ENCODE peak calls at places on chromosomes 12 and 14, in four cellular contexts. R, K, U and H are unnamed samples. For H3K36me3 and H3K4me1, the result is how much of the 10 kb centered on the place peaks cover.

GRCh38 chr14:68249534-68250517 is 430.2 kb downstream of the RAD51B start:
- DNase-seq in R (no peak), K (no peak), U (no peak), H (no peak)

GRCh38 chr12:7145671-7146070 is 15.5 kb downstream of the CLSTN3 start:
- DNase-seq in R (no peak), K (no peak), U (no peak), H (no peak)

GRCh38 chr14:74083784-74084276 is 423 bp downstream of the ALDH6A1 start:
- DNase-seq in R (no peak), K (no peak), U (no peak), H (no peak)

GRCh38 chr14:103543721-103544626 is 15.0 kb downstream of the TRMT61A start:
- DNase-seq in R (no peak), K (no peak), U (no peak), H (no peak)

GRCh38 chr14:35335388-35336092 is 43.4 kb downstream of the PSMA6 start:
- DNase-seq in R (peak), K (no peak), U (no peak), H (no peak)

GRCh38 chr12:51187370-51187987 is 14.5 kb upstream of the TFCP2 start:
- DNase-seq in R (no peak), K (no peak), U (no peak), H (no peak)

GRCh38 chr12:121805800-121806555 is 2.2 kb downstream of the SETD1B start:
- DNase-seq in R (no peak), K (no peak), U (peak), H (no peak)

GRCh38 chr14:99326041-99326710 is 54.2 kb upstream of the BCL11B start:
- DNase-seq in R (no peak), K (no peak), U (no peak), H (no peak)

GRCh38 chr12:27771470-27772327 is 8.3 kb upstream of the KLHL42 start:
- DNase-seq in R (no peak), K (no peak), U (no peak), H (no peak)

GRCh38 chr12:50734409-50735263 is 29.3 kb upstream of the ATF1 start:
- DNase-seq in R (no peak), K (no peak), U (peak), H (no peak)

GRCh38 chr14:100494645-100495044 is 92.6 kb downstream of the BEGAIN start:
- DNase-seq in R (peak), K (no peak), U (no peak), H (no peak)

GRCh38 chr14:103283916-103284315 is 50.1 kb upstream of the EIF5 start:
- DNase-seq in R (no peak), K (no peak), U (no peak), H (no peak)

GRCh38 chr14:105876158-105876557 is 349.8 kb downstream of the TMEM121 start:
- DNase-seq in R (no peak), K (peak), U (no peak), H (no peak)

GRCh38 chr14:39957987-39958386 is 525.8 kb upstream of the FBXO33 start:
- DNase-seq in R (no peak), K (no peak), U (no peak), H (no peak)

GRCh38 chr12:93323625-93324165 is 54.0 kb upstream of the NUDT4 start:
- DNase-seq in R (no peak), K (no peak), U (no peak), H (no peak)

GRCh38 chr12:120366341-120366705 is 2.6 kb downstream of the MSI1 start:
- DNase-seq in R (no peak), K (no peak), U (no peak), H (no peak)

DNA sequence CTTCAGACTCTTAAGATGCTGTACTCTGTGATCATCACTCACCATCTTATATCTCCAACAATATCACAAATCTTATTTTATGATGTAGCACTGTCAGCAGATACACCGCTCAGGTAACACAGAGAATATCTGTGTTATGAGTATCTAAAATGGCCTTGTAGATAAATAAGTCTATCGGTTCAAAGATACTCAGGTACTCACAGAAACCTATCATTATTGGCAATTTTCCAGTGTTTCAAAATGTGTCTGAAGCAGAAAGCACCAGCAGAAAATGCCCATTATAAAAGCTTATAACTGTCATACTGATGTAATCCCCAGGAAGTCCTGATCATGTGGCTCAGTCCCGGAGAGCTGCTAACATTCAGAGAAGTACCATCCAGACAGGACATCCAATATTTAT is 190.6 kb upstream of the LMNTD1 start:
- DNase-seq in R (no peak), K (no peak), U (no peak), H (no peak)
- H3K27ac ChIP-seq in R (no peak), K (no peak), U (no peak), H (no peak)

DNA sequence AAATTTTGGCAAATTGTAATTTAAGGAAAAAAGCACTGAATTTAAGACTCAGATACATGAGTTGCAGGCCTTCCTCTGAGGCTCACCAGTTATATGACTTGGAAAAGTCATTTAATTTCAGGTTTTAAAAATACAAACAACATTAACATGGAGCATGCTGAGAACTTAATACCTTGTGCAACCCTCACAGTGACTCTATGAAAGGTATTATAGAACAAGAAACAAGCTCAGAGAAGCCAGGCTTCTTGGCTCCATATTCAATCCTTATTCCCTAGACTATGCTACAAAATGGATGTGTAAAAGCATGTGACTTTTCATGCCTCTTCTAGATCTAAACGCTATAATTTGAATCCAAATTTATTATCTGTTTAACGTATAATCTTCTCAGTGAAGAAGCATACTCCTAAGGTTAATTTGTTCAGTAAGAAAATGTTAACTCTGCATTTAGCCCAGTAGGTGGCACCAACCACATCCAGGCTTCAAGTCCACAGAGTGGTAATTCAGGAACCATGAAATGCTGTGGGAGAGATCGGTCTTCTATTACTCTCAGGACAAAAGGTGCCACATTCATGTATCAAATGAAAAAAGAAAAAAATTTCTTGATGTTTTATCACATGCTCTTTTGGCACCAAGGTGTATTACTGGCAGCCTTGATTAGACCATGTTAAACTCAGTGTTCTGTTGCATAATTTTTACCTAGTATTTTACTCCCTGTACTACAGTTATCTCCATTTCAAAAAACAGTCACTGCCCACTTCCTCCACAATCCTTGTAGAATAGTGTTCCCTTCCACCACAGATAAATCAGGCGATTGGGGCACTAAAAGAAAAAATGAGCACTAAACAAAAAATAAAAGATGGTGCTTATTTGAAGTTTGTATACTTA is 9.3 kb downstream of the CCDC196 start:
- DNase-seq in R (peak), K (no peak), U (no peak), H (peak)
- H3K36me3 ChIP-seq in R (under half), K (under half), U (under half), H (under half)

GRCh38 chr12:75658826-75659823 is 147.7 kb upstream of the KRR1 start:
- DNase-seq in R (no peak), K (no peak), U (no peak), H (no peak)
- H3K4me1 ChIP-seq in R (under half), K (under half), U (under half), H (under half)

GRCh38 chr12:70645494-70646317 is 8.5 kb upstream of the PTPRB start:
- DNase-seq in R (peak), K (no peak), U (no peak), H (peak)

GRCh38 chr12:70646850-70647249 is 9.6 kb upstream of the PTPRB start:
- DNase-seq in R (no peak), K (no peak), U (no peak), H (no peak)

GRCh38 chr12:70641691-70642090 is 4.5 kb upstream of the PTPRB start:
- DNase-seq in R (no peak), K (no peak), U (no peak), H (no peak)

GRCh38 chr12:70643927-70644326 is 6.7 kb upstream of the PTPRB start:
- DNase-seq in R (no peak), K (no peak), U (no peak), H (no peak)

DNA sequence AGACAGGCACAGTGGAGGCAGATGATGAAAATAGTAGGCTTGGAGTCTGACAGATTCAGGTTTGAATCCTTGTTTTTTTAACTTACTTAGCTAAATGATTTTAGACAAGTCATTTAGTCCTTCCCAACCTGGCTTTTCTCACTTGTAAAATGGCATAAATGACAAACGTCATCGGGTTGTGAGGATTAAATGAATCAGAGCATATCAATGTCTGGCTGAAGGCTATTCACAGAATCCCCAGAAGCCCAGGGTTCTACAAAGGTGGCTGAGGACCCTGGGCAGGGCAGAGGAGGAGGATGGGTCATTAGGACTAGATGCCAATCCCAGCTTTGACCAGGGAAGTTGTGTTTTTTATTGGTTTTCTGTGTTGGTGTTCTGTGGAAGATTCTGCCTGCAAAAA is 7.6 kb upstream of the PTPRB start:
- DNase-seq in R (no peak), K (no peak), U (no peak), H (no peak)
- H3K27ac ChIP-seq in R (no peak), K (no peak), U (no peak), H (peak)

GRCh38 chr12:56247923-56248322 is 10.3 kb downstream of the ANKRD52 start:
- DNase-seq in R (no peak), K (no peak), U (no peak), H (no peak)
- H3K36me3 ChIP-seq in R (under half), K (half or more), U (half or more), H (half or more)

GRCh38 chr12:132491761-132492378 is 1.9 kb downstream of the FBRSL1 start:
- DNase-seq in R (no peak), K (no peak), U (peak), H (no peak)

GRCh38 chr12:132491349-132491663 is 1.4 kb downstream of the FBRSL1 start:
- DNase-seq in R (no peak), K (no peak), U (peak), H (peak)

GRCh38 chr12:132493482-132494178 is 3.7 kb downstream of the FBRSL1 start:
- DNase-seq in R (no peak), K (no peak), U (no peak), H (no peak)

GRCh38 chr12:132492951-132493350 is 3.0 kb downstream of the FBRSL1 start:
- DNase-seq in R (no peak), K (no peak), U (no peak), H (no peak)

GRCh38 chr12:132492522-132492921 is 2.6 kb downstream of the FBRSL1 start:
- DNase-seq in R (no peak), K (no peak), U (no peak), H (no peak)
- H3K4me1 ChIP-seq in R (half or more), K (half or more), U (half or more), H (under half)